ENCODE peak calls at places on chromosomes 7 and 10, in six cellular contexts. E is GM23248, S is hepatocyte, R is PC-3, Y is SK-N-SH, H is MM.1S. U is an unnamed sample. For H3K9me2, the result is how much of the 10 kb centered on the place peaks cover.

GRCh38 chr10:59557052-59557451 is 152.6 kb downstream of the SLC16A9 start:
- DNase-seq in E (no peak), S (no peak), R (no peak), Y (peak), H (no peak), U (peak)

GRCh38 chr10:123039632-123039930 is 30.8 kb downstream of the ACADSB start:
- DNase-seq in E (no peak), S (no peak), R (no peak), Y (no peak), H (no peak), U (no peak)

GRCh38 chr10:98361131-98361633 is 53.8 kb downstream of the PYROXD2 start:
- DNase-seq in E (peak), S (peak), R (no peak), Y (no peak), H (peak), U (no peak)

GRCh38 chr10:132471484-132471883 is 66.1 kb upstream of the INPP5A start:
- DNase-seq in E (no peak), S (no peak), R (no peak), Y (no peak), H (no peak), U (no peak)

GRCh38 chr10:4663162-4663992 is 162.6 kb upstream of the AKR1E2 start:
- DNase-seq in E (peak), S (peak), R (peak), Y (no peak), H (no peak), U (peak)

GRCh38 chr10:113978802-113979201 is 64.9 kb upstream of the ADRB1 start:
- DNase-seq in E (no peak), S (no peak), R (no peak), Y (no peak), H (no peak), U (no peak)

GRCh38 chr10:96643920-96644319 is 57.1 kb upstream of the TM9SF3 start:
- DNase-seq in E (no peak), S (no peak), R (no peak), Y (no peak), H (no peak), U (no peak)

GRCh38 chr7:123797673-123798526 is 47.1 kb upstream of the HYAL4 start:
- DNase-seq in E (peak), S (peak), R (peak), Y (peak), H (peak), U (peak)

GRCh38 chr10:126087274-126087673 is 190.9 kb downstream of the FANK1 start:
- DNase-seq in E (no peak), S (no peak), R (no peak), Y (no peak), H (no peak), U (no peak)

GRCh38 chr7:109751241-109751640 is 1181.6 kb downstream of the DNAJB9 start:
- DNase-seq in E (peak), S (no peak), R (peak), Y (no peak), H (no peak), U (no peak)

GRCh38 chr7:68321076-68321639 is 1277.1 kb upstream of the AUTS2 start:
- DNase-seq in E (no peak), S (peak), R (peak), Y (peak), H (peak), U (no peak)

GRCh38 chr10:97889461-97890265 is 40.0 kb downstream of the GOLGA7B start:
- DNase-seq in E (peak), S (peak), R (peak), Y (peak), H (no peak), U (peak)

GRCh38 chr7:128530855-128531104 is 54.2 kb downstream of the METTL2B start:
- DNase-seq in E (no peak), S (no peak), R (no peak), Y (no peak), H (no peak), U (no peak)

GRCh38 chr7:35725280-35725680 is 30.3 kb upstream of the HERPUD2 start:
- DNase-seq in E (no peak), S (no peak), R (no peak), Y (no peak), H (peak), U (peak)

GRCh38 chr7:13198741-13199140 is 511.3 kb downstream of the ARL4A start:
- DNase-seq in E (peak), S (no peak), R (peak), Y (no peak), H (no peak), U (no peak)

GRCh38 chr10:60894816-60895215 is 49.2 kb downstream of the RHOBTB1 start:
- DNase-seq in E (peak), S (peak), R (no peak), Y (no peak), H (no peak), U (no peak)

GRCh38 chr10:88366772-88367171 is 216.3 kb downstream of the RNLS start:
- DNase-seq in E (no peak), S (no peak), R (no peak), Y (no peak), H (no peak), U (no peak)

GRCh38 chr7:2110586-2111396 is 122.0 kb downstream of the MAD1L1 start:
- DNase-seq in E (no peak), S (peak), R (no peak), Y (no peak), H (no peak), U (no peak)

GRCh38 chr7:86313842-86314241 is 329.9 kb upstream of the GRM3 start:
- DNase-seq in E (no peak), S (no peak), R (no peak), Y (no peak), H (no peak), U (peak)

GRCh38 chr7:132221356-132221755 is 354.9 kb downstream of the PLXNA4 start:
- DNase-seq in E (no peak), S (no peak), R (no peak), Y (no peak), H (no peak), U (no peak)

GRCh38 chr10:58372630-58373445 is 12.4 kb upstream of the TFAM start:
- DNase-seq in E (no peak), S (no peak), R (no peak), Y (no peak), H (no peak), U (no peak)

GRCh38 chr7:30913821-30914515 is 2.3 kb downstream of the AQP1 start:
- DNase-seq in E (peak), S (peak), R (no peak), Y (no peak), H (no peak), U (no peak)

GRCh38 chr10:29895436-29895835 is 163.9 kb downstream of the JCAD start:
- DNase-seq in E (peak), S (peak), R (no peak), Y (peak), H (no peak), U (peak)

GRCh38 chr7:7576344-7576743 is 9.7 kb downstream of the MIOS start:
- DNase-seq in E (no peak), S (no peak), R (no peak), Y (no peak), H (no peak), U (no peak)

GRCh38 chr10:79149662-79150443 is 81.1 kb downstream of the ZMIZ1 start:
- DNase-seq in E (peak), S (peak), R (peak), Y (peak), H (no peak), U (no peak)

GRCh38 chr7:108196004-108196403 is 65.8 kb upstream of the LAMB4 start:
- DNase-seq in E (peak), S (no peak), R (no peak), Y (no peak), H (no peak), U (no peak)

GRCh38 chr7:103150192-103150591 is 1.3 kb upstream of the NAPEPLD start:
- DNase-seq in E (no peak), S (peak), R (peak), Y (no peak), H (no peak), U (no peak)

GRCh38 chr7:69439636-69440325 is 158.5 kb upstream of the AUTS2 start:
- DNase-seq in E (no peak), S (no peak), R (no peak), Y (no peak), H (no peak), U (no peak)

GRCh38 chr7:957418-958220 is 3.1 kb upstream of the ADAP1 start:
- DNase-seq in E (no peak), S (no peak), R (no peak), Y (peak), H (no peak), U (peak)

GRCh38 chr10:96478317-96478716 is 35.4 kb downstream of the TLL2 start:
- DNase-seq in E (no peak), S (no peak), R (no peak), Y (no peak), H (no peak), U (no peak)

GRCh38 chr7:50562126-50562525 is 3.1 kb downstream of the DDC start:
- DNase-seq in E (no peak), S (no peak), R (no peak), Y (no peak), H (no peak), U (peak)

GRCh38 chr7:138223402-138223872 is 147.2 kb downstream of the AKR1D1 start:
- DNase-seq in E (no peak), S (no peak), R (no peak), Y (no peak), H (no peak), U (no peak)

GRCh38 chr7:96075510-96076349 is 246.2 kb downstream of the SLC25A13 start:
- DNase-seq in E (peak), S (peak), R (peak), Y (peak), H (peak), U (peak)

GRCh38 chr7:18820981-18821380 is 296.5 kb downstream of the TWIST1 start:
- DNase-seq in E (no peak), S (no peak), R (no peak), Y (no peak), H (no peak), U (no peak)

DNA sequence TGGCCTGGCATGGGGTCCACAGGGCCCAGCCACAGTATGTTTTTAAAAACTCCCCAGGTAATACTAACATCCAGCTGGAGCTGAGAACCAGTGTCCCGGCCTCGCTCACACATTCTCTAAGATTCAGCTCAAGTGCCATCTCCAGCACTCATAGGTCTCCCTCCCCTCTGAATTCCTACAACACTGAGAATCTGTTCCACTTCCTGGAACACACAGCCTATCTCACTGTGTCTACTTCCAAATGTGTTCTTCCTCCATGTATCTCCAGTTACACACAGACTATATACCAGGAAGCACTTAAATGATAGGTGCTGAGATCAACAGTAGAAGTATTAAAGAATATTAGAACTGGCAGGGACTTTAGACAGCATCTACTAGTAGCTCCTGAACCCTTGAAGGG is 10.7 kb downstream of the GOT1 start:
- DNase-seq in E (no peak), S (no peak), R (no peak), Y (no peak), H (no peak), U (no peak)
- H3K9me2 ChIP-seq in E (under half), S (under half), R (under half), Y (under half), H (under half), U (under half)

GRCh38 chr10:16863766-16864165 is 46.5 kb upstream of the RSU1 start:
- DNase-seq in E (no peak), S (no peak), R (no peak), Y (no peak), H (no peak), U (no peak)
- H3K9me2 ChIP-seq in E (under half), S (under half), R (under half), Y (under half), H (under half), U (under half)

GRCh38 chr7:116495737-116496136 is 3.8 kb upstream of the CAV2 start:
- DNase-seq in E (peak), S (no peak), R (peak), Y (no peak), H (no peak), U (no peak)
- H3K9me2 ChIP-seq in E (under half), S (under half), R (under half), Y (under half), H (under half), U (under half)

GRCh38 chr10:110069502-110069982 is 61.8 kb downstream of the ADD3 start:
- DNase-seq in E (no peak), S (no peak), R (no peak), Y (no peak), H (peak), U (peak)
- H3K9me2 ChIP-seq in E (under half), S (under half), R (under half), Y (under half), H (under half), U (under half)

GRCh38 chr7:3589756-3590155 is 288.7 kb downstream of the SDK1 start:
- DNase-seq in E (no peak), S (no peak), R (no peak), Y (no peak), H (no peak), U (no peak)
- H3K9me2 ChIP-seq in E (under half), S (under half), R (under half), Y (under half), H (under half), U (under half)